ENCODE peak calls at places on chromosomes 2 and 18, in eight cellular contexts. One of them, this sample, is unnamed.

GRCh38 chr2:109242654-109243331 is 113.8 kb downstream of the SH3RF3 start:
- DNase-seq in kidney epithelial cell: peak
- DNase-seq in GM12865: no peak
- DNase-seq in psoas muscle: peak
- DNase-seq in right lobe of liver: no peak
- DNase-seq in sigmoid colon: peak
- DNase-seq in cardiac muscle cell: no peak
- DNase-seq in fibroblast of pulmonary artery: peak
- DNase-seq in this sample: peak

GRCh38 chr2:178241852-178242551 is 47.7 kb downstream of the OSBPL6 start:
- DNase-seq in fibroblast of pulmonary artery: peak
- DNase-seq in psoas muscle: no peak
- DNase-seq in kidney epithelial cell: peak
- DNase-seq in right lobe of liver: no peak
- DNase-seq in sigmoid colon: peak
- DNase-seq in cardiac muscle cell: no peak
- DNase-seq in GM12865: no peak
- DNase-seq in this sample: peak

GRCh38 chr2:96342085-96342484 is 6.5 kb downstream of the NCAPH start:
- DNase-seq in fibroblast of pulmonary artery: peak
- DNase-seq in kidney epithelial cell: no peak
- DNase-seq in right lobe of liver: no peak
- DNase-seq in cardiac muscle cell: no peak
- DNase-seq in GM12865: peak
- DNase-seq in sigmoid colon: no peak
- DNase-seq in psoas muscle: no peak
- DNase-seq in this sample: no peak

GRCh38 chr18:63178526-63178880 is 141.1 kb downstream of the BCL2 start:
- DNase-seq in cardiac muscle cell: no peak
- DNase-seq in right lobe of liver: no peak
- DNase-seq in sigmoid colon: peak
- DNase-seq in GM12865: peak
- DNase-seq in psoas muscle: peak
- DNase-seq in fibroblast of pulmonary artery: peak
- DNase-seq in kidney epithelial cell: no peak
- DNase-seq in this sample: no peak

GRCh38 chr18:34809697-34810096 is 99.6 kb downstream of the DTNA start:
- DNase-seq in kidney epithelial cell: no peak
- DNase-seq in right lobe of liver: no peak
- DNase-seq in psoas muscle: peak
- DNase-seq in cardiac muscle cell: peak
- DNase-seq in GM12865: peak
- DNase-seq in fibroblast of pulmonary artery: peak
- DNase-seq in sigmoid colon: peak
- DNase-seq in this sample: no peak

GRCh38 chr2:241501551-241501950 is 6.8 kb downstream of the STK25 start:
- DNase-seq in cardiac muscle cell: no peak
- DNase-seq in right lobe of liver: no peak
- DNase-seq in fibroblast of pulmonary artery: no peak
- DNase-seq in sigmoid colon: no peak
- DNase-seq in kidney epithelial cell: no peak
- DNase-seq in GM12865: no peak
- DNase-seq in psoas muscle: no peak
- DNase-seq in this sample: no peak

GRCh38 chr2:209425082-209426071 is 1.5 kb downstream of the MAP2 start:
- DNase-seq in right lobe of liver: no peak
- DNase-seq in sigmoid colon: no peak
- DNase-seq in GM12865: peak
- DNase-seq in fibroblast of pulmonary artery: peak
- DNase-seq in kidney epithelial cell: peak
- DNase-seq in cardiac muscle cell: peak
- DNase-seq in psoas muscle: no peak
- DNase-seq in this sample: no peak

GRCh38 chr2:58557166-58557565 is 316.0 kb upstream of the FANCL start:
- DNase-seq in cardiac muscle cell: no peak
- DNase-seq in fibroblast of pulmonary artery: no peak
- DNase-seq in sigmoid colon: no peak
- DNase-seq in psoas muscle: no peak
- DNase-seq in GM12865: no peak
- DNase-seq in kidney epithelial cell: no peak
- DNase-seq in right lobe of liver: no peak
- DNase-seq in this sample: no peak

GRCh38 chr2:199228887-199229819 is 228.6 kb downstream of the SATB2 start:
- DNase-seq in sigmoid colon: no peak
- DNase-seq in psoas muscle: no peak
- DNase-seq in kidney epithelial cell: peak
- DNase-seq in right lobe of liver: no peak
- DNase-seq in fibroblast of pulmonary artery: peak
- DNase-seq in cardiac muscle cell: no peak
- DNase-seq in GM12865: peak
- DNase-seq in this sample: peak

GRCh38 chr2:82511894-82512293 is 1947.2 kb downstream of the SUCLG1 start:
- DNase-seq in GM12865: no peak
- DNase-seq in psoas muscle: no peak
- DNase-seq in cardiac muscle cell: no peak
- DNase-seq in fibroblast of pulmonary artery: no peak
- DNase-seq in right lobe of liver: no peak
- DNase-seq in sigmoid colon: no peak
- DNase-seq in kidney epithelial cell: no peak
- DNase-seq in this sample: no peak

GRCh38 chr18:28269750-28270149 is 92.8 kb upstream of the CDH2 start:
- DNase-seq in kidney epithelial cell: no peak
- DNase-seq in psoas muscle: no peak
- DNase-seq in sigmoid colon: no peak
- DNase-seq in fibroblast of pulmonary artery: no peak
- DNase-seq in GM12865: no peak
- DNase-seq in right lobe of liver: no peak
- DNase-seq in cardiac muscle cell: no peak
- DNase-seq in this sample: no peak

GRCh38 chr2:9336534-9337354 is 86.6 kb downstream of the ITGB1BP1 start:
- DNase-seq in GM12865: no peak
- DNase-seq in psoas muscle: no peak
- DNase-seq in right lobe of liver: peak
- DNase-seq in kidney epithelial cell: peak
- DNase-seq in cardiac muscle cell: peak
- DNase-seq in fibroblast of pulmonary artery: peak
- DNase-seq in sigmoid colon: peak
- DNase-seq in this sample: peak

GRCh38 chr2:237888389-237888788 is 29.0 kb downstream of the RAMP1 start:
- DNase-seq in cardiac muscle cell: no peak
- DNase-seq in kidney epithelial cell: no peak
- DNase-seq in right lobe of liver: no peak
- DNase-seq in psoas muscle: no peak
- DNase-seq in GM12865: no peak
- DNase-seq in fibroblast of pulmonary artery: peak
- DNase-seq in sigmoid colon: no peak
- DNase-seq in this sample: no peak

GRCh38 chr18:26902296-26902695 is 36.8 kb upstream of the AQP4 start:
- DNase-seq in fibroblast of pulmonary artery: no peak
- DNase-seq in GM12865: no peak
- DNase-seq in kidney epithelial cell: no peak
- DNase-seq in psoas muscle: no peak
- DNase-seq in right lobe of liver: no peak
- DNase-seq in sigmoid colon: no peak
- DNase-seq in cardiac muscle cell: no peak
- DNase-seq in this sample: no peak

GRCh38 chr2:94874277-94874997 is 3.2 kb downstream of the TEKT4 start:
- DNase-seq in psoas muscle: no peak
- DNase-seq in GM12865: peak
- DNase-seq in kidney epithelial cell: no peak
- DNase-seq in fibroblast of pulmonary artery: peak
- DNase-seq in sigmoid colon: no peak
- DNase-seq in right lobe of liver: no peak
- DNase-seq in cardiac muscle cell: peak
- DNase-seq in this sample: no peak

GRCh38 chr2:40559175-40559574 is 107.3 kb upstream of the SLC8A1 start:
- DNase-seq in right lobe of liver: no peak
- DNase-seq in cardiac muscle cell: no peak
- DNase-seq in sigmoid colon: no peak
- DNase-seq in fibroblast of pulmonary artery: no peak
- DNase-seq in GM12865: no peak
- DNase-seq in psoas muscle: no peak
- DNase-seq in kidney epithelial cell: no peak
- DNase-seq in this sample: no peak

GRCh38 chr18:23337599-23338444 is 115.3 kb upstream of the RIOK3 start:
- DNase-seq in sigmoid colon: no peak
- DNase-seq in fibroblast of pulmonary artery: peak
- DNase-seq in GM12865: no peak
- DNase-seq in right lobe of liver: no peak
- DNase-seq in psoas muscle: no peak
- DNase-seq in kidney epithelial cell: peak
- DNase-seq in cardiac muscle cell: no peak
- DNase-seq in this sample: no peak

GRCh38 chr18:35949903-35950627 is 22.4 kb upstream of the RMP24 start:
- DNase-seq in sigmoid colon: peak
- DNase-seq in right lobe of liver: peak
- DNase-seq in kidney epithelial cell: peak
- DNase-seq in fibroblast of pulmonary artery: peak
- DNase-seq in GM12865: peak
- DNase-seq in psoas muscle: peak
- DNase-seq in cardiac muscle cell: peak
- DNase-seq in this sample: no peak

GRCh38 chr2:19033240-19033639 is 325.2 kb downstream of the OSR1 start:
- DNase-seq in sigmoid colon: no peak
- DNase-seq in psoas muscle: no peak
- DNase-seq in cardiac muscle cell: peak
- DNase-seq in right lobe of liver: no peak
- DNase-seq in GM12865: no peak
- DNase-seq in kidney epithelial cell: no peak
- DNase-seq in fibroblast of pulmonary artery: no peak
- DNase-seq in this sample: no peak

GRCh38 chr2:237058423-237058822 is 27.3 kb upstream of the COPS8 start:
- DNase-seq in GM12865: no peak
- DNase-seq in kidney epithelial cell: no peak
- DNase-seq in right lobe of liver: no peak
- DNase-seq in fibroblast of pulmonary artery: no peak
- DNase-seq in sigmoid colon: no peak
- DNase-seq in psoas muscle: no peak
- DNase-seq in cardiac muscle cell: no peak
- DNase-seq in this sample: no peak

GRCh38 chr18:3148930-3149535 is 70.7 kb downstream of the MYOM1 start:
- DNase-seq in kidney epithelial cell: no peak
- DNase-seq in GM12865: no peak
- DNase-seq in fibroblast of pulmonary artery: peak
- DNase-seq in psoas muscle: no peak
- DNase-seq in cardiac muscle cell: no peak
- DNase-seq in right lobe of liver: no peak
- DNase-seq in sigmoid colon: no peak
- DNase-seq in this sample: no peak

GRCh38 chr2:72992734-72993102 is 75.4 kb downstream of the EMX1 start:
- DNase-seq in right lobe of liver: no peak
- DNase-seq in GM12865: no peak
- DNase-seq in cardiac muscle cell: no peak
- DNase-seq in sigmoid colon: peak
- DNase-seq in fibroblast of pulmonary artery: no peak
- DNase-seq in psoas muscle: no peak
- DNase-seq in kidney epithelial cell: no peak
- DNase-seq in this sample: no peak

GRCh38 chr18:77423468-77423867 is 173.8 kb downstream of the GALR1 start:
- DNase-seq in cardiac muscle cell: no peak
- DNase-seq in right lobe of liver: no peak
- DNase-seq in GM12865: no peak
- DNase-seq in kidney epithelial cell: no peak
- DNase-seq in sigmoid colon: no peak
- DNase-seq in psoas muscle: no peak
- DNase-seq in fibroblast of pulmonary artery: no peak
- DNase-seq in this sample: no peak

GRCh38 chr18:77422974-77423373 is 173.3 kb downstream of the GALR1 start:
- DNase-seq in right lobe of liver: no peak
- DNase-seq in GM12865: no peak
- DNase-seq in psoas muscle: no peak
- DNase-seq in cardiac muscle cell: no peak
- DNase-seq in kidney epithelial cell: no peak
- DNase-seq in fibroblast of pulmonary artery: no peak
- DNase-seq in sigmoid colon: no peak
- DNase-seq in this sample: no peak
- TF ChIP-seq CTCF in right lobe of liver: no peak
- TF ChIP-seq CTCF in GM12865: no peak
- TF ChIP-seq CTCF in psoas muscle: no peak
- TF ChIP-seq CTCF in cardiac muscle cell: no peak
- TF ChIP-seq CTCF in kidney epithelial cell: no peak
- TF ChIP-seq CTCF in fibroblast of pulmonary artery: no peak
- TF ChIP-seq CTCF in sigmoid colon: no peak
- TF ChIP-seq CTCF in this sample: no peak

GRCh38 chr2:160493227-160494028 is at the start of gene RBMS1:
- DNase-seq in right lobe of liver: peak
- DNase-seq in kidney epithelial cell: no peak
- DNase-seq in cardiac muscle cell: peak
- DNase-seq in fibroblast of pulmonary artery: peak
- DNase-seq in sigmoid colon: peak
- DNase-seq in psoas muscle: peak
- DNase-seq in GM12865: no peak
- DNase-seq in this sample: no peak
- TF ChIP-seq CTCF in right lobe of liver: no peak
- TF ChIP-seq CTCF in kidney epithelial cell: no peak
- TF ChIP-seq CTCF in cardiac muscle cell: no peak
- TF ChIP-seq CTCF in fibroblast of pulmonary artery: no peak
- TF ChIP-seq CTCF in sigmoid colon: no peak
- TF ChIP-seq CTCF in psoas muscle: no peak
- TF ChIP-seq CTCF in GM12865: no peak
- TF ChIP-seq CTCF in this sample: no peak

GRCh38 chr2:45170191-45170975 is 161.1 kb upstream of the SIX2 start:
- DNase-seq in psoas muscle: no peak
- DNase-seq in kidney epithelial cell: no peak
- DNase-seq in fibroblast of pulmonary artery: no peak
- DNase-seq in sigmoid colon: no peak
- DNase-seq in GM12865: no peak
- DNase-seq in cardiac muscle cell: peak
- DNase-seq in right lobe of liver: no peak
- DNase-seq in this sample: no peak

GRCh38 chr2:45168731-45169338 is 159.6 kb upstream of the SIX2 start:
- DNase-seq in GM12865: no peak
- DNase-seq in sigmoid colon: no peak
- DNase-seq in fibroblast of pulmonary artery: no peak
- DNase-seq in kidney epithelial cell: no peak
- DNase-seq in cardiac muscle cell: peak
- DNase-seq in right lobe of liver: no peak
- DNase-seq in psoas muscle: peak
- DNase-seq in this sample: no peak

GRCh38 chr2:45170976-45171514 is 161.8 kb upstream of the SIX2 start:
- DNase-seq in sigmoid colon: no peak
- DNase-seq in kidney epithelial cell: no peak
- DNase-seq in psoas muscle: no peak
- DNase-seq in fibroblast of pulmonary artery: peak
- DNase-seq in GM12865: no peak
- DNase-seq in cardiac muscle cell: peak
- DNase-seq in right lobe of liver: no peak
- DNase-seq in this sample: no peak

GRCh38 chr2:45167885-45168284 is 158.6 kb upstream of the SIX2 start:
- DNase-seq in fibroblast of pulmonary artery: no peak
- DNase-seq in GM12865: no peak
- DNase-seq in kidney epithelial cell: no peak
- DNase-seq in right lobe of liver: no peak
- DNase-seq in cardiac muscle cell: no peak
- DNase-seq in sigmoid colon: no peak
- DNase-seq in psoas muscle: no peak
- DNase-seq in this sample: no peak

GRCh38 chr2:45169339-45170190 is 160.3 kb upstream of the SIX2 start:
- DNase-seq in right lobe of liver: no peak
- DNase-seq in cardiac muscle cell: peak
- DNase-seq in GM12865: no peak
- DNase-seq in psoas muscle: peak
- DNase-seq in fibroblast of pulmonary artery: peak
- DNase-seq in sigmoid colon: no peak
- DNase-seq in kidney epithelial cell: no peak
- DNase-seq in this sample: no peak
- TF ChIP-seq CTCF in right lobe of liver: no peak
- TF ChIP-seq CTCF in cardiac muscle cell: no peak
- TF ChIP-seq CTCF in GM12865: no peak
- TF ChIP-seq CTCF in psoas muscle: no peak
- TF ChIP-seq CTCF in fibroblast of pulmonary artery: no peak
- TF ChIP-seq CTCF in sigmoid colon: no peak
- TF ChIP-seq CTCF in kidney epithelial cell: no peak
- TF ChIP-seq CTCF in this sample: no peak

GRCh38 chr2:146413086-146413610 is 1431.7 kb upstream of the ACVR2A start:
- DNase-seq in right lobe of liver: no peak
- DNase-seq in kidney epithelial cell: no peak
- DNase-seq in GM12865: no peak
- DNase-seq in fibroblast of pulmonary artery: no peak
- DNase-seq in cardiac muscle cell: no peak
- DNase-seq in sigmoid colon: no peak
- DNase-seq in psoas muscle: no peak
- DNase-seq in this sample: no peak
- TF ChIP-seq CTCF in right lobe of liver: no peak
- TF ChIP-seq CTCF in kidney epithelial cell: no peak
- TF ChIP-seq CTCF in GM12865: no peak
- TF ChIP-seq CTCF in fibroblast of pulmonary artery: no peak
- TF ChIP-seq CTCF in cardiac muscle cell: no peak
- TF ChIP-seq CTCF in sigmoid colon: no peak
- TF ChIP-seq CTCF in psoas muscle: no peak
- TF ChIP-seq CTCF in this sample: no peak

This sample was measured in AG04449.